ENCODE peak calls at places on chromosome 12, in four cellular contexts. S is Jurkat, Clone E6-1; X is GM20000; J is left cardiac atrium. G is an unnamed sample.

GRCh38 chr12:28374556-28374955 is 184.3 kb downstream of the CCDC91 start:
- DNase-seq in S (no peak), X (no peak), J (no peak), G (no peak)

GRCh38 chr12:48060474-48060873 is 45.4 kb downstream of the SENP1 start:
- DNase-seq in S (no peak), X (no peak), J (no peak), G (no peak)

GRCh38 chr12:75196865-75197264 is 12.8 kb downstream of the KCNC2 start:
- DNase-seq in S (no peak), X (no peak), J (no peak), G (no peak)

GRCh38 chr12:114241973-114242434 is 163.9 kb downstream of the TBX5 start:
- DNase-seq in S (peak), X (no peak), J (no peak), G (no peak)

GRCh38 chr12:106239951-106240335 is 7.9 kb downstream of the CKAP4 start:
- DNase-seq in S (no peak), X (no peak), J (no peak), G (no peak)

GRCh38 chr12:99722690-99723486 is 75.3 kb downstream of the GARIN6 start:
- DNase-seq in S (no peak), X (no peak), J (no peak), G (no peak)

GRCh38 chr12:8687846-8688601 is 9.8 kb upstream of the RIMKLB start:
- DNase-seq in S (peak), X (no peak), J (peak), G (peak)

GRCh38 chr12:39124768-39125167 is 219.4 kb upstream of the CPNE8 start:
- DNase-seq in S (no peak), X (no peak), J (no peak), G (no peak)

GRCh38 chr12:39782026-39782545 is 162.5 kb upstream of the ABCD2 start:
- DNase-seq in S (no peak), X (no peak), J (no peak), G (no peak)

GRCh38 chr12:46795988-46796387 is 29.8 kb downstream of the SLC38A4 start:
- DNase-seq in S (no peak), X (no peak), J (no peak), G (no peak)

GRCh38 chr12:110577717-110578521 is 5.2 kb downstream of the PPTC7 start:
- DNase-seq in S (no peak), X (peak), J (no peak), G (no peak)

GRCh38 chr12:108689314-108690190 is 41.8 kb downstream of the CORO1C start:
- DNase-seq in S (peak), X (no peak), J (peak), G (peak)